ENCODE peak calls at places on chromosomes 7 and 10, in four cellular contexts. F is CD8-positive, alpha-beta T cell; P is CD8-positive, alpha-beta memory T cell; K is astrocyte. O is an unnamed sample.

GRCh38 chr7:137682596-137682995 is 164.2 kb downstream of the DGKI start:
- DNase-seq in F (no peak), K (peak; percentile 99), P (no peak), O (no peak)

GRCh38 chr10:83983578-83984255 is 155.6 kb upstream of the GHITM start:
- DNase-seq in F (no peak), K (peak; percentile 27), P (no peak), O (no peak)

GRCh38 chr10:97131702-97132101 is 54.1 kb downstream of the SLIT1 start:
- DNase-seq in K (peak; percentile 2), P (no peak), F (no peak), O (no peak)

GRCh38 chr7:155586843-155587440 is 40.6 kb upstream of the CNPY1 start:
- DNase-seq in F (no peak), K (no peak), P (no peak), O (no peak)

GRCh38 chr10:79244068-79244442 is 103.2 kb upstream of the PPIF start:
- DNase-seq in P (no peak), F (no peak), K (no peak), O (no peak)

GRCh38 chr10:29784175-29784773 is 149.5 kb upstream of the SVIL start:
- DNase-seq in P (no peak), F (no peak), K (peak; percentile 100), O (peak; percentile 56)

GRCh38 chr7:55550010-55550409 is 22.3 kb downstream of the VOPP1 start:
- DNase-seq in F (no peak), P (no peak), K (no peak), O (no peak)

GRCh38 chr7:107989618-107990373 is 13.2 kb downstream of the LAMB1 start:
- DNase-seq in P (no peak), F (no peak), K (no peak), O (no peak)

GRCh38 chr10:97321807-97322195 is 2.7 kb downstream of the FRAT1 start:
- DNase-seq in P (no peak), K (no peak), F (no peak), O (no peak)

GRCh38 chr7:23012797-23013714 is 874 bp downstream of the HYCC1 start:
- DNase-seq in F (peak; percentile 9), P (no peak), K (no peak), O (no peak)

GRCh38 chr10:124093076-124093773 is at the start of gene CHST15:
- DNase-seq in F (no peak), P (no peak), K (peak; percentile 69), O (peak; percentile 64)

GRCh38 chr7:81638216-81638615 is 131.6 kb downstream of the HGF start:
- DNase-seq in P (no peak), K (peak; percentile 62), F (no peak), O (no peak)

GRCh38 chr10:59905735-59906416 is 480 bp downstream of the CCDC6 start:
- DNase-seq in K (no peak), F (peak; percentile 12), P (no peak), O (no peak)

GRCh38 chr7:94655562-94655883 is 410 bp downstream of the SGCE start:
- DNase-seq in F (no peak), K (peak; percentile 16), P (no peak), O (no peak)

GRCh38 chr7:158258411-158259130 is 329.1 kb downstream of the PTPRN2 start:
- DNase-seq in K (no peak), P (no peak), F (no peak), O (no peak)

GRCh38 chr10:77835669-77836086 is 90.9 kb downstream of the DLG5 start:
- DNase-seq in P (no peak), K (peak; percentile 8), F (no peak), O (no peak)

GRCh38 chr7:81150951-81151361 is 232.1 kb upstream of the SEMA3C start:
- DNase-seq in K (peak; percentile 23), P (no peak), F (no peak), O (no peak)

GRCh38 chr7:45163692-45164052 is 6.1 kb downstream of the RAMP3 start:
- DNase-seq in P (no peak), F (no peak), K (no peak), O (no peak)

GRCh38 chr10:12973149-12973718 is 28.3 kb downstream of the CCDC3 start:
- DNase-seq in P (no peak), F (no peak), K (no peak), O (no peak)

GRCh38 chr7:47482013-47482761 is 99.7 kb downstream of the TNS3 start:
- DNase-seq in P (no peak), K (peak; percentile 97), F (no peak), O (peak; percentile 44)

GRCh38 chr10:124267231-124267885 is 151.4 kb downstream of the OAT start:
- DNase-seq in K (peak; percentile 18), P (no peak), F (no peak), O (no peak)

GRCh38 chr7:158407581-158408331 is 179.9 kb downstream of the PTPRN2 start:
- DNase-seq in F (no peak), K (peak; percentile 3), P (no peak), O (no peak)

GRCh38 chr7:100673942-100674431 is 447 bp downstream of the GNB2 start:
- DNase-seq in K (peak; percentile 20), F (peak; percentile 48), P (peak; percentile 34), O (peak; percentile 56)

GRCh38 chr7:100600222-100601038 is 1.7 kb upstream of the PCOLCE start:
- DNase-seq in P (no peak), K (no peak), F (no peak), O (no peak)

GRCh38 chr10:75977146-75977545 is 545.7 kb downstream of the LRMDA start:
- DNase-seq in P (no peak), F (no peak), K (no peak), O (no peak)

GRCh38 chr10:97531401-97531985 is 32.8 kb downstream of the UBTD1 start:
- DNase-seq in F (no peak), P (no peak), K (peak; percentile 40), O (no peak)

GRCh38 chr7:148472406-148472805 is 118.2 kb upstream of the C7orf33 start:
- DNase-seq in F (no peak), P (no peak), K (no peak), O (no peak)

GRCh38 chr7:18180685-18181084 is 153.0 kb upstream of the PRPS1L1 start:
- DNase-seq in K (no peak), P (no peak), F (no peak), O (no peak)

GRCh38 chr7:69403169-69403568 is 195.1 kb upstream of the AUTS2 start:
- DNase-seq in K (no peak), P (no peak), F (no peak), O (no peak)

GRCh38 chr7:151245360-151246160 is 2.9 kb downstream of the SMARCD3 start:
- DNase-seq in K (no peak), F (peak; percentile 77), P (peak; percentile 68), O (no peak)

GRCh38 chr10:17431871-17432311 is 22.5 kb downstream of the ST8SIA6 start:
- DNase-seq in F (no peak), P (no peak), K (peak; percentile 49), O (no peak)

GRCh38 chr10:59079386-59080226 is 96.8 kb upstream of the PHYHIPL start:
- DNase-seq in P (no peak), K (peak; percentile 84), F (no peak), O (no peak)

GRCh38 chr7:13778967-13779366 is 210.5 kb downstream of the ETV1 start:
- DNase-seq in F (no peak), P (no peak), K (peak; percentile 59), O (peak; percentile 44)

GRCh38 chr10:62619409-62619730 is 185.2 kb upstream of the ADO start:
- DNase-seq in K (peak; percentile 57), P (no peak), F (no peak), O (no peak)

GRCh38 chr10:127193125-127193524 is 3.3 kb downstream of the INSYN2A start:
- DNase-seq in P (no peak), F (no peak), K (peak; percentile 94), O (no peak)

DNA sequence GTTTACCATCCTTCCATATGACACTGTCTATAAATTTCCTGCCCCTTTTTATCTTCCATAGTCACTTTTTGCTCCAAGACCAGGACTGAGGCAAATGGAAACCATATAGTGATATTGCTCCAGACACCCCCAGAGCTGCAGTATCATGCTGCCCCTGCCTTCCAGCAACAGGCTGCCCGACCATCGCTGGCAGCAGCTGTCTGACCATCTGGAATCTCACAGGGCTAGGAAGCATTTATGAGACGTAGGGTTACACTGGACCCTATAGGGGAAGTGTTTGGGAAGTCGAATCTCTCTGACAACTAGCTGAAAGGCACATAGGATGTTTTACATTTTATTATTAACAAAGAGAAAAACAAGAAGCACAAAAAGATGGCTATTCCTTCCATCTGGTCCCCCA is 19.4 kb downstream of the ENO4 start:
- DNase-seq in P (no peak), F (no peak), K (no peak), O (no peak)
- H3K27ac ChIP-seq in P (no peak overlapping the region), F (no peak overlapping the region), K (no peak overlapping the region), O (no peak overlapping the region)

DNA sequence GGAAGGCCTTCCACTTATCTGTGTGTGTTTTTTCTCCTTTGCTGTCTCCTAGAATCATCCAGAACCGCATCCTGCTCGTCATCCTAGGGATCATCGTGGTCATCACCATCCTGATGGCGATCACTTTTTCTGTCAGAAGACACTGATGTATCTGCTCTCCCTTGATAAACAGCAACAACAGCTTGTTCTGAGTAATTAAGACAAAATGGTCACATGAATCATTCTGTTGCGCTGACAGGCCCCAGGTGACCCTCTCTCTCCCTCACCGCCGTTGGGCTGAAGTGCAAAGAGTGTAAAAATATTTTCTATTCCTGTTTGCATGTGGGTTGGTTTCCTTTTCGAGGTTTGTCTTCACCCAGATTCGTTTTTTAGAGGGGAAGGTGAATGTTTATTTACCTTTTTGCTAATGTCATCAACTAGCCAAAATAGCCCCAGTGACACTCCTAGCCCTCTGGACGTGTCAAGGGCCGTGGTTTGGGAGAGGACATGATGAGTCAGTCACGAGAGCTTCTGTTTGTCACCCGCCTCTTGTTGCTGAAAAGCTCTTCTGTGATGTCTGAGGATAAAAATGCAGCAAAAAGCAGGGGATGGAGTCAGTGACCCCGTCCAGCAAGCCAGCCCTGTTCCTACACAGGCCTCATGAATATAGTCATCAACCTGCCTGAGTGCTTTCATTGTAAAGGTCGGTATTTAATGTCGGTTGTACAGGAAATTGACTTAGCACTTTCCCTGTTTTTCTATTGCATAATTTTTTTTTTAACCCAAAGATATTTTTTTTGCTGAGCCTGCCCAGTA is 134.6 kb upstream of the TCF7L2 start:
- DNase-seq in F (no peak), K (peak; percentile 74), P (no peak), O (no peak)
- H3K4me1 ChIP-seq in F (no peaks in the 10 kb centered on the region), K (peaks cover 25% of the 10 kb centered on the region), P (no peaks in the 10 kb centered on the region), O (no peaks in the 10 kb centered on the region)

GRCh38 chr10:88987243-88987726 is 3.3 kb upstream of the FAS start:
- DNase-seq in P (no peak), F (no peak), K (no peak), O (no peak)

GRCh38 chr10:88986549-88987242 is 3.9 kb upstream of the FAS start:
- DNase-seq in P (no peak), F (no peak), K (no peak), O (no peak)

GRCh38 chr10:88989824-88990527 is 622 bp upstream of the FAS start:
- DNase-seq in K (peak; percentile 71), F (no peak), P (no peak), O (peak; percentile 83)

GRCh38 chr10:88989423-88989822 is 1.2 kb upstream of the FAS start:
- DNase-seq in K (no peak), P (no peak), F (no peak), O (no peak)

GRCh38 chr10:88987840-88988239 is 2.8 kb upstream of the FAS start:
- DNase-seq in F (no peak), P (no peak), K (no peak), O (no peak)
- H3K4me3 ChIP-seq in F (no peak overlapping the region), P (no peak overlapping the region), K (no peak overlapping the region), O (no peak overlapping the region)

DNA sequence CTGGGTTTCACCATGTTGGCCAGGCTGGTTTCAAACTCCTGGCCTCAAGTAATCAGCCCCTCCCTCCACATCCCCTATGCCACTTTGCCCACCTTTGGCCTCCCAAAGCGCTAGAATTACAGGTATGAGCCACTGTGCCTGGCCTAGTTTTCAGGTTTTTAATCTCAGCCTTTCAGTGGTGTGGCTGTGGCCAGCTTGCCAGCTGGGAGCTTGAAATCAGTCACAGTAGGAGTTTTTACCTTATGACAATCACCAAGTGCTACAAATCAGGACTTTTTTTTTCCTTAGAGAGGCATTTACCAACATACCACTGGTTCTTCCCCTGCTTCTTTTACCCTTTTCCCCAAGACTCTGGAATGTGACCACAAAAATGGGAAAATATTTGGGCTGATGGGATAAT is 6.3 kb downstream of the STEAP4 start:
- DNase-seq in K (peak; percentile 43), F (no peak), P (no peak), O (no peak)
- H3K27ac ChIP-seq in K (no peak overlapping the region), F (no peak overlapping the region), P (no peak overlapping the region), O (no peak overlapping the region)